ENCODE peak calls at places on chromosome 10, in ten cellular contexts. P is iris pigment epithelial cell; M is GDM1; G is stimulated activated CD8-positive, alpha-beta memory T cell treated with anti-CD3 and anti-CD28 coated beads, Interleukin-15, amount 100 ng/mL, for 24 hours; W is cardiac muscle cell; V is activated naive CD4-positive, alpha-beta T cell treated with anti-CD3 and anti-CD28 coated beads, Interleukin-2, amount 50 U/mL, for 16 hours; K is left ventricle myocardium inferior; Q is H7; T is EH; A is activated CD4-positive, alpha-beta T cell treated with anti-CD3 and anti-CD28 coated beads for 48 hours. O is an unnamed sample.

GRCh38 chr10:49560526-49560925 is 21.6 kb upstream of the ERCC6 start:
- DNase-seq in P (peak), M (no peak), G (no peak), W (no peak), V (no peak), K (no peak), Q (no peak), T (peak), A (no peak), O (no peak)

GRCh38 chr10:49056356-49056755 is 59.0 kb downstream of the VSTM4 start:
- DNase-seq in P (no peak), M (no peak), G (no peak), W (no peak), V (no peak), K (no peak), Q (no peak), T (peak), A (no peak), O (no peak)

GRCh38 chr10:17780727-17781126 is 28.4 kb upstream of the MRC1 start:
- DNase-seq in P (no peak), M (no peak), G (no peak), W (no peak), V (no peak), K (no peak), Q (no peak), T (no peak), A (no peak), O (no peak)

GRCh38 chr10:59945590-59945989 is 39.2 kb upstream of the CCDC6 start:
- DNase-seq in P (no peak), M (no peak), G (no peak), W (no peak), V (no peak), K (no peak), Q (no peak), T (no peak), A (no peak), O (no peak)

GRCh38 chr10:129372168-129372567 is 94.9 kb upstream of the MGMT start:
- DNase-seq in P (no peak), M (no peak), G (no peak), W (no peak), V (no peak), K (no peak), Q (no peak), T (no peak), A (no peak), O (no peak)

GRCh38 chr10:116768786-116769185 is 26.4 kb upstream of the HSPA12A start:
- DNase-seq in P (no peak), M (no peak), G (no peak), W (no peak), V (no peak), K (no peak), Q (no peak), T (peak), A (no peak), O (no peak)

GRCh38 chr10:79055892-79056291 is 12.9 kb upstream of the ZMIZ1 start:
- DNase-seq in P (no peak), M (no peak), G (no peak), W (no peak), V (no peak), K (no peak), Q (peak), T (no peak), A (no peak), O (no peak)

GRCh38 chr10:104424719-104425118 is 71.1 kb downstream of the CFAP58 start:
- DNase-seq in P (peak), M (no peak), G (no peak), W (no peak), V (no peak), K (no peak), Q (no peak), T (peak), A (no peak), O (no peak)